ENCODE peak calls at places on chromosomes 13 and 19, in four cellular contexts. F, G, T and H are unnamed samples.

GRCh38 chr19:751501-752341 is 809 bp downstream of the MISP start:
- DNase-seq in F (no peak), G (no peak), T (peak), H (no peak)

GRCh38 chr19:41624515-41624914 is 2.4 kb downstream of the CEACAM4 start:
- DNase-seq in F (no peak), G (no peak), T (no peak), H (no peak)

GRCh38 chr13:73876323-73876722 is 257.9 kb downstream of the KLF12 start:
- DNase-seq in F (no peak), G (no peak), T (no peak), H (no peak)

GRCh38 chr19:49642488-49643035 is 553 bp downstream of the SCAF1 start:
- DNase-seq in F (no peak), G (no peak), T (no peak), H (no peak)

GRCh38 chr19:47141695-47142094 is 11.1 kb downstream of the SAE1 start:
- DNase-seq in F (no peak), G (no peak), T (no peak), H (no peak)

GRCh38 chr19:17997969-17998826 is 9.8 kb upstream of the ARRDC2 start:
- DNase-seq in F (no peak), G (no peak), T (no peak), H (no peak)

GRCh38 chr13:52112606-52113005 is 16.3 kb downstream of the NEK5 start:
- DNase-seq in F (no peak), G (no peak), T (no peak), H (no peak)

GRCh38 chr13:40176242-40176641 is 490.2 kb downstream of the FOXO1 start:
- DNase-seq in F (no peak), G (no peak), T (no peak), H (no peak)

GRCh38 chr19:15463865-15464371 is 426 bp downstream of the RASAL3 start:
- DNase-seq in F (no peak), G (peak), T (no peak), H (no peak)

GRCh38 chr19:3722443-3723109 is 14.4 kb downstream of the TJP3 start:
- DNase-seq in F (no peak), G (no peak), T (no peak), H (no peak)

GRCh38 chr13:46754812-46755211 is 42.1 kb downstream of the ESD start:
- DNase-seq in F (no peak), G (no peak), T (no peak), H (no peak)

GRCh38 chr13:101384929-101385328 is 31.4 kb downstream of the NALCN start:
- DNase-seq in F (no peak), G (no peak), T (no peak), H (no peak)

GRCh38 chr13:21478881-21479808 is 20.0 kb upstream of the ZDHHC20 start:
- DNase-seq in F (peak), G (peak), T (no peak), H (peak)

GRCh38 chr13:98549006-98549727 is 27.7 kb downstream of the STK24 start:
- DNase-seq in F (no peak), G (no peak), T (no peak), H (no peak)

GRCh38 chr13:47226516-47226915 is 329.7 kb upstream of the HTR2A start:
- DNase-seq in F (no peak), G (no peak), T (no peak), H (no peak)

GRCh38 chr13:27826379-27827353 is 34.4 kb downstream of the GSX1 start:
- DNase-seq in F (peak), G (peak), T (peak), H (peak)

GRCh38 chr19:18102916-18103542 is 5.5 kb downstream of the MAST3 start:
- DNase-seq in F (no peak), G (no peak), T (no peak), H (no peak)

GRCh38 chr19:35272954-35273649 is 4.3 kb downstream of the USF2 start:
- DNase-seq in F (no peak), G (no peak), T (no peak), H (no peak)

GRCh38 chr19:6363429-6363828 is 2.1 kb downstream of the CLPP start:
- DNase-seq in F (no peak), G (no peak), T (no peak), H (no peak)

GRCh38 chr19:43525836-43526771 is 897 bp downstream of the ETHE1 start:
- DNase-seq in F (no peak), G (peak), T (no peak), H (no peak)

GRCh38 chr13:26531751-26532150 is 25.7 kb upstream of the WASF3 start:
- DNase-seq in F (no peak), G (no peak), T (no peak), H (no peak)

GRCh38 chr19:6539514-6539913 is 8.7 kb downstream of the TNFSF9 start:
- DNase-seq in F (no peak), G (no peak), T (no peak), H (no peak)

GRCh38 chr19:46951236-46951986 is 68.2 kb upstream of the NPAS1 start:
- DNase-seq in F (no peak), G (peak), T (no peak), H (peak)

GRCh38 chr19:19475845-19476828 is 39.2 kb downstream of the TSSK6 start:
- DNase-seq in F (no peak), G (no peak), T (no peak), H (no peak)

GRCh38 chr13:26051231-26052135 is at the start of gene SHISA2:
- DNase-seq in F (peak), G (no peak), T (peak), H (peak)

GRCh38 chr19:34155686-34156085 is 16.6 kb upstream of the LSM14A start:
- DNase-seq in F (no peak), G (no peak), T (no peak), H (no peak)

GRCh38 chr19:46537136-46538097 is 41.8 kb upstream of the PNMA8B start:
- DNase-seq in F (peak), G (peak), T (peak), H (no peak)

GRCh38 chr19:35039881-35040456 is 1.6 kb upstream of the HPN start:
- DNase-seq in F (no peak), G (no peak), T (no peak), H (no peak)

GRCh38 chr19:3358919-3359849 is 7.2 kb upstream of the NFIC start:
- DNase-seq in F (no peak), G (peak), T (peak), H (no peak)

GRCh38 chr13:66506979-66507378 is 723.2 kb downstream of the PCDH9 start:
- DNase-seq in F (no peak), G (no peak), T (no peak), H (no peak)